ENCODE peak calls at places on chromosome 18, in seven cellular contexts. B, O, J, X, U, K and H are unnamed samples.

GRCh38 chr18:48037481-48038271 is 107.2 kb upstream of the SMAD2 start:
- DNase-seq in K (no peak), O (no peak), B (no peak), J (no peak), X (peak; percentile 51), U (no peak), H (no peak)

GRCh38 chr18:68778280-68778875 is 19.5 kb upstream of the CCDC102B start:
- DNase-seq in U (no peak), K (no peak), X (no peak), J (no peak), O (no peak), B (no peak), H (no peak)

GRCh38 chr18:11136241-11136640 is 13.1 kb downstream of the PIEZO2 start:
- DNase-seq in U (no peak), K (no peak), X (no peak), O (no peak), B (no peak), J (no peak), H (no peak)

GRCh38 chr18:14117611-14118010 is 14.6 kb downstream of the ZNF519 start:
- DNase-seq in K (no peak), X (no peak), B (no peak), U (no peak), O (no peak), J (no peak), H (no peak)

GRCh38 chr18:78911751-78912283 is 67.8 kb upstream of the SALL3 start:
- DNase-seq in U (no peak), K (no peak), B (no peak), X (no peak), O (no peak), J (no peak), H (no peak)

GRCh38 chr18:69491576-69491975 is 90.9 kb downstream of the DOK6 start:
- DNase-seq in K (no peak), X (no peak), O (no peak), J (no peak), B (no peak), U (no peak), H (no peak)

GRCh38 chr18:44870631-44871502 is 190.2 kb downstream of the SETBP1 start:
- DNase-seq in X (peak; percentile 20), K (no peak), U (no peak), J (no peak), B (no peak), O (no peak), H (no peak)

GRCh38 chr18:36514778-36515177 is 217.3 kb downstream of the FHOD3 start:
- DNase-seq in J (no peak), X (no peak), U (no peak), B (no peak), K (no peak), O (no peak), H (no peak)

GRCh38 chr18:13286456-13287125 is 68.0 kb downstream of the LDLRAD4 start:
- DNase-seq in U (no peak), K (no peak), X (no peak), B (no peak), O (no peak), J (no peak), H (no peak)

GRCh38 chr18:26741041-26741440 is 124.5 kb downstream of the AQP4 start:
- DNase-seq in K (no peak), X (no peak), B (no peak), J (no peak), O (no peak), U (no peak), H (no peak)

GRCh38 chr18:70464343-70465114 is 175.7 kb downstream of the SOCS6 start:
- DNase-seq in K (peak; percentile 34), X (peak; percentile 86), J (peak; percentile 64), U (no peak), O (peak; percentile 80), B (no peak), H (peak; percentile 13)

GRCh38 chr18:58288922-58289797 is 245.1 kb downstream of the NEDD4L start:
- DNase-seq in K (no peak), J (no peak), O (peak; percentile 21), U (no peak), X (no peak), B (peak; percentile 31), H (peak; percentile 39)

GRCh38 chr18:34048423-34048822 is 176.3 kb downstream of the NOL4 start:
- DNase-seq in B (no peak), K (no peak), X (peak; percentile 4), U (no peak), O (no peak), J (no peak), H (no peak)

GRCh38 chr18:12703714-12704113 is 872 bp downstream of the PSMG2 start:
- DNase-seq in J (no peak), K (no peak), B (no peak), U (no peak), X (peak; percentile 34), O (peak; percentile 34), H (no peak)

GRCh38 chr18:46265190-46266156 is 161.3 kb downstream of the HAUS1 start:
- DNase-seq in X (no peak), K (no peak), B (no peak), J (no peak), U (no peak), O (no peak), H (no peak)

GRCh38 chr18:49764032-49764431 is 49.3 kb downstream of the ACAA2 start:
- DNase-seq in J (no peak), U (no peak), K (no peak), O (no peak), X (no peak), B (no peak), H (no peak)

GRCh38 chr18:48613589-48613988 is 74.8 kb downstream of the CTIF start:
- DNase-seq in O (no peak), X (peak; percentile 90), U (no peak), B (no peak), K (no peak), J (no peak), H (no peak)

GRCh38 chr18:48563027-48563426 is 24.2 kb downstream of the CTIF start:
- DNase-seq in B (no peak), U (no peak), J (no peak), O (peak; percentile 24), X (no peak), K (no peak), H (no peak)

GRCh38 chr18:59563386-59563785 is 133.8 kb downstream of the CCBE1 start:
- DNase-seq in O (no peak), B (no peak), X (no peak), U (no peak), K (no peak), J (no peak), H (no peak)

GRCh38 chr18:1983746-1984515 is 587.4 kb downstream of the METTL4 start:
- DNase-seq in O (no peak), X (no peak), K (no peak), B (no peak), U (no peak), J (no peak), H (no peak)

GRCh38 chr18:70659026-70659726 is 370.3 kb downstream of the SOCS6 start:
- DNase-seq in K (no peak), U (no peak), O (no peak), B (no peak), X (no peak), J (no peak), H (no peak)

DNA sequence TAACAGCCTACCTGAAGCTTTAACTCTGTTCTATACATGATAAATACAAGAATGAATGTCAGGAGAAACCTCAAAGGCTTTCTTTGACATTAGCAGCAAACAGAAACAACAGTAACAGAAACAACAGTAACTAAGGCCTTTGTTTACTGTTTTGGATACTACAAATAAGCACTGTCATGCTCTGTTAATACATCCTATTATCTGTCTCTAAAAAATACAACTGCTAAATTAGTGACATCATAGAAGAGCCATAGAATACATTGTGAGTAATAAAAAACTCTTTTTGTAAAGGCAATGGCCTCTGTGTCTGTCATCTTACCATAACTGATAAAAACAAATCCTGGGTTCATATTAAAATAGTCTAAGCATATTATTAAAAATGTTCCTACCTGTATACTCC is 3.9 kb upstream of the ZNF397 start:
- DNase-seq in X (no peak), B (no peak), K (no peak), O (no peak), U (no peak), J (no peak), H (no peak)
- TF ChIP-seq TAF1 in X (no peak), B (no peak), K (no peak), O (no peak), U (no peak), J (no peak), H (no peak)

GRCh38 chr18:32321826-32322225 is 132.0 kb downstream of the MEP1B start:
- DNase-seq in K (no peak), J (no peak), O (no peak), B (no peak), X (no peak), U (no peak), H (no peak)

GRCh38 chr18:32315881-32316280 is 126.0 kb downstream of the MEP1B start:
- DNase-seq in U (no peak), J (no peak), K (no peak), B (no peak), X (no peak), O (no peak), H (no peak)

GRCh38 chr18:32318581-32318980 is 128.7 kb downstream of the MEP1B start:
- DNase-seq in X (no peak), U (no peak), K (no peak), J (no peak), O (no peak), B (no peak), H (no peak)

GRCh38 chr18:32319084-32319483 is 129.2 kb downstream of the MEP1B start:
- DNase-seq in B (no peak), K (no peak), O (no peak), U (no peak), X (no peak), J (peak; percentile 53), H (no peak)

DNA sequence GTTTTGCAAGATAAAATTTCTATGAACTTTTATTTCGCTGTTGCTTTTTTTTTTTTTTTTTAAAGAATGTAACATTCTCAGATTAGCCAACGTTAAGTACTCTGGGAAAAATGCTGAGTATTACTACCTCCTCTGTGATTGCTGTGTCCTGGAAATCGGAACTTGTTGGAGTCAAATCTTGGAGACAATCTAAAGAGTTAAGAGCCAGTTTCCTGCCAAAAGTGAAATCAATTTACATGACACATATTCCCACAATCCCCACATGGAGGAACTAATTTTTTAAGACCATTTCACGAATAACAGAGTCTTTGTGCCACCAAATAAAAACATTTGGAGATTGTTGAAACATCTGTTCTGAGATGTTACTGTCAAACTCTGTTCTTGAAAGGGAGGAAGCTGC is 127.8 kb downstream of the MEP1B start:
- DNase-seq in O (no peak), X (no peak), U (no peak), B (no peak), J (no peak), K (no peak), H (no peak)
- TF ChIP-seq TAF1 in O (no peak), X (no peak), U (no peak), B (no peak), J (no peak), K (no peak), H (no peak)

GRCh38 chr18:22132258-22132657 is 37.1 kb upstream of the GATA6 start:
- DNase-seq in U (no peak), X (no peak), J (no peak), B (no peak), K (no peak), O (no peak), H (no peak)
- TF ChIP-seq TAF1 in U (no peak), X (no peak), J (no peak), B (no peak), K (no peak), O (no peak), H (no peak)

GRCh38 chr18:30280861-30281470 is 761.6 kb downstream of the DSC3 start:
- DNase-seq in O (peak; percentile 65), J (peak; percentile 42), B (no peak), K (no peak), X (peak; percentile 1), U (no peak), H (no peak)
- TF ChIP-seq TAF1 in O (no peak), J (no peak), B (no peak), K (no peak), X (no peak), U (no peak), H (no peak)